ENCODE peak calls at places on chromosomes 13 and 19, in six cellular contexts. One of them, this sample, is unnamed.

GRCh38 chr13:52862358-52863206 is 14.1 kb upstream of the PCDH8 start:
- DNase-seq in RWPE1: peak
- DNase-seq in neural progenitor cell: peak
- DNase-seq in H9: peak
- DNase-seq in CD4-positive, CD25-positive, alpha-beta regulatory T cell: no peak
- DNase-seq in dorsolateral prefrontal cortex: no peak
- DNase-seq in this sample: no peak

GRCh38 chr13:109787135-109787954 is 962 bp upstream of the IRS2 start:
- DNase-seq in RWPE1: no peak
- DNase-seq in neural progenitor cell: peak
- DNase-seq in H9: peak
- DNase-seq in CD4-positive, CD25-positive, alpha-beta regulatory T cell: peak
- DNase-seq in dorsolateral prefrontal cortex: peak
- DNase-seq in this sample: no peak

GRCh38 chr13:22235285-22235949 is 564.5 kb downstream of the FGF9 start:
- DNase-seq in RWPE1: no peak
- DNase-seq in neural progenitor cell: peak
- DNase-seq in H9: peak
- DNase-seq in CD4-positive, CD25-positive, alpha-beta regulatory T cell: no peak
- DNase-seq in dorsolateral prefrontal cortex: no peak
- DNase-seq in this sample: no peak

GRCh38 chr19:29687244-29687896 is 22.1 kb downstream of the PLEKHF1 start:
- DNase-seq in RWPE1: peak
- DNase-seq in neural progenitor cell: no peak
- DNase-seq in H9: no peak
- DNase-seq in CD4-positive, CD25-positive, alpha-beta regulatory T cell: no peak
- DNase-seq in dorsolateral prefrontal cortex: no peak
- DNase-seq in this sample: no peak

GRCh38 chr19:45863335-45863839 is 440 bp upstream of the SYMPK start:
- DNase-seq in RWPE1: no peak
- DNase-seq in neural progenitor cell: no peak
- DNase-seq in H9: no peak
- DNase-seq in CD4-positive, CD25-positive, alpha-beta regulatory T cell: no peak
- DNase-seq in dorsolateral prefrontal cortex: no peak
- DNase-seq in this sample: no peak

GRCh38 chr13:70043685-70044084 is 63.9 kb upstream of the ATXN8OS start:
- DNase-seq in RWPE1: no peak
- DNase-seq in neural progenitor cell: no peak
- DNase-seq in H9: no peak
- DNase-seq in CD4-positive, CD25-positive, alpha-beta regulatory T cell: no peak
- DNase-seq in dorsolateral prefrontal cortex: no peak
- DNase-seq in this sample: no peak

GRCh38 chr19:31946491-31946890 is 398.9 kb upstream of the ZNF507 start:
- DNase-seq in RWPE1: no peak
- DNase-seq in neural progenitor cell: no peak
- DNase-seq in H9: no peak
- DNase-seq in CD4-positive, CD25-positive, alpha-beta regulatory T cell: no peak
- DNase-seq in dorsolateral prefrontal cortex: no peak
- DNase-seq in this sample: no peak

GRCh38 chr19:29487432-29487831 is 38.4 kb upstream of the VSTM2B start:
- DNase-seq in RWPE1: no peak
- DNase-seq in neural progenitor cell: no peak
- DNase-seq in H9: no peak
- DNase-seq in CD4-positive, CD25-positive, alpha-beta regulatory T cell: no peak
- DNase-seq in dorsolateral prefrontal cortex: peak
- DNase-seq in this sample: no peak

GRCh38 chr13:24148414-24149305 is 11.9 kb upstream of the SPATA13 start:
- DNase-seq in RWPE1: peak
- DNase-seq in neural progenitor cell: no peak
- DNase-seq in H9: peak
- DNase-seq in CD4-positive, CD25-positive, alpha-beta regulatory T cell: no peak
- DNase-seq in dorsolateral prefrontal cortex: no peak
- DNase-seq in this sample: no peak

GRCh38 chr13:94435604-94436226 is 43.8 kb downstream of the DCT start:
- DNase-seq in RWPE1: peak
- DNase-seq in neural progenitor cell: peak
- DNase-seq in H9: no peak
- DNase-seq in CD4-positive, CD25-positive, alpha-beta regulatory T cell: peak
- DNase-seq in dorsolateral prefrontal cortex: no peak
- DNase-seq in this sample: no peak

GRCh38 chr19:15099017-15099582 is 8.1 kb upstream of the SYDE1 start:
- DNase-seq in RWPE1: no peak
- DNase-seq in neural progenitor cell: no peak
- DNase-seq in H9: no peak
- DNase-seq in CD4-positive, CD25-positive, alpha-beta regulatory T cell: no peak
- DNase-seq in dorsolateral prefrontal cortex: no peak
- DNase-seq in this sample: no peak

GRCh38 chr13:103640617-103641016 is 574.4 kb upstream of the SLC10A2 start:
- DNase-seq in RWPE1: no peak
- DNase-seq in neural progenitor cell: no peak
- DNase-seq in H9: no peak
- DNase-seq in CD4-positive, CD25-positive, alpha-beta regulatory T cell: no peak
- DNase-seq in dorsolateral prefrontal cortex: no peak
- DNase-seq in this sample: no peak

GRCh38 chr13:106186366-106187030 is 349.0 kb downstream of the EFNB2 start:
- DNase-seq in RWPE1: no peak
- DNase-seq in neural progenitor cell: no peak
- DNase-seq in H9: no peak
- DNase-seq in CD4-positive, CD25-positive, alpha-beta regulatory T cell: no peak
- DNase-seq in dorsolateral prefrontal cortex: no peak
- DNase-seq in this sample: no peak
- H3K27ac ChIP-seq in RWPE1: no peak
- H3K27ac ChIP-seq in neural progenitor cell: no peak
- H3K27ac ChIP-seq in H9: no peak
- H3K27ac ChIP-seq in CD4-positive, CD25-positive, alpha-beta regulatory T cell: no peak
- H3K27ac ChIP-seq in dorsolateral prefrontal cortex: no peak
- H3K27ac ChIP-seq in this sample: no peak

GRCh38 chr19:51798127-51798526 is 3.2 kb downstream of the FPR3 start:
- DNase-seq in RWPE1: no peak
- DNase-seq in neural progenitor cell: no peak
- DNase-seq in H9: no peak
- DNase-seq in CD4-positive, CD25-positive, alpha-beta regulatory T cell: no peak
- DNase-seq in dorsolateral prefrontal cortex: no peak
- DNase-seq in this sample: no peak
- H3K27ac ChIP-seq in RWPE1: no peak
- H3K27ac ChIP-seq in neural progenitor cell: no peak
- H3K27ac ChIP-seq in H9: no peak
- H3K27ac ChIP-seq in CD4-positive, CD25-positive, alpha-beta regulatory T cell: no peak
- H3K27ac ChIP-seq in dorsolateral prefrontal cortex: no peak
- H3K27ac ChIP-seq in this sample: no peak

GRCh38 chr19:48635966-48636858 is 967 bp downstream of the DBP start:
- DNase-seq in RWPE1: no peak
- DNase-seq in neural progenitor cell: peak
- DNase-seq in H9: no peak
- DNase-seq in CD4-positive, CD25-positive, alpha-beta regulatory T cell: peak
- DNase-seq in dorsolateral prefrontal cortex: no peak
- DNase-seq in this sample: no peak
- H3K27ac ChIP-seq in RWPE1: peak
- H3K27ac ChIP-seq in neural progenitor cell: no peak
- H3K27ac ChIP-seq in H9: no peak
- H3K27ac ChIP-seq in CD4-positive, CD25-positive, alpha-beta regulatory T cell: peak
- H3K27ac ChIP-seq in dorsolateral prefrontal cortex: peak
- H3K27ac ChIP-seq in this sample: peak

DNA sequence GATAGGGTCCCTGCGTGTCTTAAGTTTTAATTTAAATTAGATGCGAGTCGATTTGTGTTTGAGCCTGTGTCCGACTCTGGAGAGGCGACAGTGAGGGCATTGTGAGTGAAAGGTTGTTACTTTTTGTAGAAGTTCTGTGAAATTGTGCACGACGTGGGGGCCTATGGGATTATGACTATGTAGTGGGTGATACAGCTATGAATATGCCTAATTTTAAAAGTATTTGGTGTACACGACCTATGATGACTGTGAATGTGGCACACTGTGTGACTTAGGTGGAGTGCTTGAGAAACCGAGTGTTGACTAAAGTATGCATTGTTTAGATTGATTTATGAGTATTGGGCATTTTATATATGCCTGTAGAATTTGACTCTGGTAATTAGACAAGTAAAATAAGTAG is 646 bp downstream of the ZNF567 start:
- DNase-seq in RWPE1: no peak
- DNase-seq in neural progenitor cell: no peak
- DNase-seq in H9: no peak
- DNase-seq in CD4-positive, CD25-positive, alpha-beta regulatory T cell: no peak
- DNase-seq in dorsolateral prefrontal cortex: no peak
- DNase-seq in this sample: no peak
- H3K27ac ChIP-seq in RWPE1: peak
- H3K27ac ChIP-seq in neural progenitor cell: no peak
- H3K27ac ChIP-seq in H9: no peak
- H3K27ac ChIP-seq in CD4-positive, CD25-positive, alpha-beta regulatory T cell: peak
- H3K27ac ChIP-seq in dorsolateral prefrontal cortex: no peak
- H3K27ac ChIP-seq in this sample: no peak

GRCh38 chr13:99419591-99420243 is 81.6 kb upstream of the TM9SF2 start:
- DNase-seq in RWPE1: no peak
- DNase-seq in neural progenitor cell: no peak
- DNase-seq in H9: no peak
- DNase-seq in CD4-positive, CD25-positive, alpha-beta regulatory T cell: no peak
- DNase-seq in dorsolateral prefrontal cortex: no peak
- DNase-seq in this sample: no peak
- H3K27ac ChIP-seq in RWPE1: no peak
- H3K27ac ChIP-seq in neural progenitor cell: no peak
- H3K27ac ChIP-seq in H9: no peak
- H3K27ac ChIP-seq in CD4-positive, CD25-positive, alpha-beta regulatory T cell: peak
- H3K27ac ChIP-seq in dorsolateral prefrontal cortex: no peak
- H3K27ac ChIP-seq in this sample: peak

DNA sequence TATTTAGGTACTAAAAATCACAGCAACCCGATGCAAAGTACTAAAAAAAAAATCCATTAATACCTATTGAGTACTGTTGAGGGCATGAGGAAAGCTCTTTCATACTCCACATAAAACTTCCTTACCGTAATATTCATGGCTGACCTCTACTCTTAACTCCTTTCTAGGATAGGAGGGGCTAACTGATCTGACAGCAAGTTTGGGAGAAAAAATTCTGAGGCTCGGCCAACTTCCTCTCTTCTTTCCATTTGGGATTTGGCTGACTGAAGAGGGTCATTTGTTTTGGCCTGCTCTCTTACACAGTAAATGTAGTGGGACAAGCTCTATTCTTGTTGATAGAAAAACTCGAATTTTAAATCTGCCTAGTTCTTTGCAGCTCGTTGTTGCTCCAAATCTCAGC is 9.4 kb upstream of the USPL1 start:
- DNase-seq in RWPE1: no peak
- DNase-seq in neural progenitor cell: no peak
- DNase-seq in H9: no peak
- DNase-seq in CD4-positive, CD25-positive, alpha-beta regulatory T cell: no peak
- DNase-seq in dorsolateral prefrontal cortex: no peak
- DNase-seq in this sample: no peak
- H3K27ac ChIP-seq in RWPE1: no peak
- H3K27ac ChIP-seq in neural progenitor cell: no peak
- H3K27ac ChIP-seq in H9: no peak
- H3K27ac ChIP-seq in CD4-positive, CD25-positive, alpha-beta regulatory T cell: peak
- H3K27ac ChIP-seq in dorsolateral prefrontal cortex: no peak
- H3K27ac ChIP-seq in this sample: no peak

GRCh38 chr19:57302020-57302465 is 18.2 kb upstream of the ZNF543 start:
- DNase-seq in RWPE1: peak
- DNase-seq in neural progenitor cell: no peak
- DNase-seq in H9: no peak
- DNase-seq in CD4-positive, CD25-positive, alpha-beta regulatory T cell: no peak
- DNase-seq in dorsolateral prefrontal cortex: no peak
- DNase-seq in this sample: no peak
- H3K27ac ChIP-seq in RWPE1: peak
- H3K27ac ChIP-seq in neural progenitor cell: no peak
- H3K27ac ChIP-seq in H9: no peak
- H3K27ac ChIP-seq in CD4-positive, CD25-positive, alpha-beta regulatory T cell: no peak
- H3K27ac ChIP-seq in dorsolateral prefrontal cortex: no peak
- H3K27ac ChIP-seq in this sample: no peak

GRCh38 chr19:4175669-4175931 is 6.8 kb downstream of the SIRT6 start:
- DNase-seq in RWPE1: no peak
- DNase-seq in neural progenitor cell: no peak
- DNase-seq in H9: no peak
- DNase-seq in CD4-positive, CD25-positive, alpha-beta regulatory T cell: no peak
- DNase-seq in dorsolateral prefrontal cortex: no peak
- DNase-seq in this sample: no peak

GRCh38 chr19:4173479-4174211 is 8.7 kb downstream of the SIRT6 start:
- DNase-seq in RWPE1: no peak
- DNase-seq in neural progenitor cell: no peak
- DNase-seq in H9: no peak
- DNase-seq in CD4-positive, CD25-positive, alpha-beta regulatory T cell: no peak
- DNase-seq in dorsolateral prefrontal cortex: no peak
- DNase-seq in this sample: no peak

GRCh38 chr19:4174895-4175668 is 7.3 kb downstream of the SIRT6 start:
- DNase-seq in RWPE1: no peak
- DNase-seq in neural progenitor cell: no peak
- DNase-seq in H9: no peak
- DNase-seq in CD4-positive, CD25-positive, alpha-beta regulatory T cell: no peak
- DNase-seq in dorsolateral prefrontal cortex: no peak
- DNase-seq in this sample: no peak

GRCh38 chr19:4172861-4173473 is 9.4 kb downstream of the SIRT6 start:
- DNase-seq in RWPE1: peak
- DNase-seq in neural progenitor cell: peak
- DNase-seq in H9: peak
- DNase-seq in CD4-positive, CD25-positive, alpha-beta regulatory T cell: peak
- DNase-seq in dorsolateral prefrontal cortex: peak
- DNase-seq in this sample: peak

DNA sequence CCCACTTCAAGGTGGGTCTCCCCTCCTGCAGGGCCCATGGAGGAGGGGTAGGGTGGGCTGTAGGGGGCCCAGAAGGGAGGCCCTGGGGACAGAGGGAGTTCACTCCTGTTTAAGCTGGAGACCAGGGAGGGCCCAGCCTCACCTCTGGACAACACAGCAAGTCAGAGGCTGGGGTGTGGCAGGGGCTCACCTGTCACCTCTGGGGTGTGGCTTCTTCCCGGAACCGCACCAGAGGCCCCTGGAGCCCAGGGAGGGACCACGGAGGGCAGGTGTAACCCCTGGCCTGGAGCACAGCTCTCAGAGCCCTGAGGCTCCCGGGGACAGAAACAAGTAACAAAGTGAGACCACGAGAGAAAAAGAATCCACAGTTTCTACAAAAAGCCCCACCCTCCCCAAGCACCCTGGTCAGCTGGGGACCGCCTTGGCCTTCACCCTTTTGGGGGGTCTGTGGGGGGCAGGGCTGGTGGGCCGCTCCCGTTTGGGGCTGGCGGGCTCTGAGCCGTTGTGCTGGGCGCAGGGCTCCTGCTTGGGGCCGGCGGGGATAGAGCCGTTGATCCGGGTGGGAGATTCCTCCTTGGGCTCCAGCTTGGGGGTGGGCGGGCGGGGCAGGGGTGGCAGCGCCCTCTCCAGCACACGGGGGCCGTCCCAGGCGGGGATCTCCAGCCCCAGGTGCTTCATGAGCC is 8.0 kb downstream of the SIRT6 start:
- DNase-seq in RWPE1: no peak
- DNase-seq in neural progenitor cell: no peak
- DNase-seq in H9: no peak
- DNase-seq in CD4-positive, CD25-positive, alpha-beta regulatory T cell: no peak
- DNase-seq in dorsolateral prefrontal cortex: no peak
- DNase-seq in this sample: no peak
- H3K27ac ChIP-seq in RWPE1: no peak
- H3K27ac ChIP-seq in neural progenitor cell: no peak
- H3K27ac ChIP-seq in H9: no peak
- H3K27ac ChIP-seq in CD4-positive, CD25-positive, alpha-beta regulatory T cell: no peak
- H3K27ac ChIP-seq in dorsolateral prefrontal cortex: no peak
- H3K27ac ChIP-seq in this sample: no peak